ENCODE peak calls at places on chromosomes 1 and 21, in four cellular contexts. E is effector memory CD4-positive, alpha-beta T cell; M is SK-N-SH; L is NCI-H1105. U is an unnamed sample.

GRCh38 chr1:93605812-93606512 is 75.7 kb downstream of the BCAR3 start:
- DNase-seq in E (no peak), M (no peak), L (no peak), U (no peak)

GRCh38 chr1:192763756-192764155 is 45.1 kb upstream of the RGS2 start:
- DNase-seq in E (no peak), M (no peak), L (no peak), U (no peak)

GRCh38 chr1:164755674-164756073 is 196.7 kb downstream of the PBX1 start:
- DNase-seq in L (peak; percentile 69), E (no peak), M (peak; percentile 51), U (no peak)

GRCh38 chr1:94246692-94247145 is 9.3 kb upstream of the ARHGAP29 start:
- DNase-seq in M (peak; percentile 28), E (no peak), L (no peak), U (no peak)

GRCh38 chr1:181061891-181062777 is 26.4 kb upstream of the IER5 start:
- DNase-seq in E (no peak), L (no peak), M (no peak), U (no peak)

GRCh38 chr1:26696191-26696644 is 403 bp downstream of the ARID1A start:
- DNase-seq in L (no peak), E (no peak), M (peak; percentile 73), U (peak; percentile 14)

GRCh38 chr1:100323428-100324106 is 28.7 kb upstream of the CDC14A start:
- DNase-seq in M (no peak), E (no peak), L (no peak), U (no peak)

GRCh38 chr1:54305906-54306514 is 100.2 kb downstream of the SSBP3 start:
- DNase-seq in E (no peak), M (no peak), L (no peak), U (no peak)

GRCh38 chr1:103336376-103336775 is 189.1 kb upstream of the RNPC3 start:
- DNase-seq in E (no peak), L (no peak), M (no peak), U (no peak)

GRCh38 chr1:153506831-153507413 is 28.9 kb downstream of the S100A6 start:
- DNase-seq in L (no peak), E (no peak), M (no peak), U (no peak)

GRCh38 chr21:42056996-42057689 is 14.0 kb upstream of the UMODL1 start:
- DNase-seq in E (no peak), M (no peak), L (peak; percentile 88), U (no peak)

GRCh38 chr1:110340207-110340468 is 961 bp downstream of the RBM15 start:
- DNase-seq in E (no peak), L (no peak), M (peak; percentile 41), U (no peak)

GRCh38 chr1:111961773-111962565 is 27.5 kb downstream of the KCND3 start:
- DNase-seq in L (no peak), E (no peak), M (no peak), U (no peak)

GRCh38 chr1:99648107-99648506 is 2.2 kb downstream of the PALMD start:
- DNase-seq in E (no peak), L (peak; percentile 8), M (peak; percentile 19), U (no peak)

GRCh38 chr1:4395676-4396075 is 258.7 kb upstream of the AJAP1 start:
- DNase-seq in L (peak; percentile 91), M (no peak), E (no peak), U (no peak)

GRCh38 chr1:227937031-227937430 is 10.7 kb downstream of the WNT9A start:
- DNase-seq in M (no peak), E (no peak), L (no peak), U (no peak)

GRCh38 chr1:209805875-209806760 is at the start of gene IRF6:
- DNase-seq in E (peak; percentile 68), L (peak; percentile 86), M (no peak), U (peak; percentile 53)

GRCh38 chr1:24535021-24535424 is 20.9 kb upstream of the NCMAP start:
- DNase-seq in E (peak; percentile 70), L (no peak), M (no peak), U (peak; percentile 54)

GRCh38 chr1:23772049-23772853 is 6.0 kb upstream of the PITHD1 start:
- DNase-seq in E (peak; percentile 60), M (peak; percentile 75), L (peak; percentile 62), U (peak; percentile 69)

GRCh38 chr1:46174448-46175231 is at the start of gene TSPAN1:
- DNase-seq in L (no peak), M (no peak), E (no peak), U (no peak)

GRCh38 chr1:94980909-94981252 is 54.0 kb upstream of the CNN3 start:
- DNase-seq in L (no peak), M (no peak), E (no peak), U (no peak)

GRCh38 chr1:245235156-245235555 is 80.4 kb downstream of the KIF26B start:
- DNase-seq in M (no peak), E (no peak), L (no peak), U (no peak)